ENCODE peak calls at places on chromosomes 16 and 17, in nine cellular contexts. One of them, this sample, is unnamed.
A peak's percentile ranks its signal among the peaks of the same experiment; 100 is the strongest.

GRCh38 chr17:1073241-1073962 is 76.5 kb downstream of the TIMM22 start:
- DNase-seq in activated B cell treated with CpG ODN at 0.5 μM for 24 hours: no peak
- DNase-seq in cardiac fibroblast: no peak
- DNase-seq in ascending aorta: no peak
- DNase-seq in mammary epithelial cell: no peak
- DNase-seq in gastrocnemius medialis: no peak
- DNase-seq in hepatocyte: no peak
- DNase-seq in BE2C: no peak
- DNase-seq in astrocyte of the spinal cord: no peak
- DNase-seq in this sample: no peak

GRCh38 chr17:64148699-64149098 is 18.8 kb upstream of the ERN1 start:
- DNase-seq in activated B cell treated with CpG ODN at 0.5 μM for 24 hours: no peak
- DNase-seq in cardiac fibroblast: no peak
- DNase-seq in ascending aorta: no peak
- DNase-seq in mammary epithelial cell: peak; percentile 11
- DNase-seq in gastrocnemius medialis: peak; percentile 91
- DNase-seq in hepatocyte: no peak
- DNase-seq in BE2C: no peak
- DNase-seq in astrocyte of the spinal cord: no peak
- DNase-seq in this sample: no peak

GRCh38 chr16:86513471-86514277 is 3.3 kb downstream of the FOXF1 start:
- DNase-seq in activated B cell treated with CpG ODN at 0.5 μM for 24 hours: no peak
- DNase-seq in cardiac fibroblast: no peak
- DNase-seq in ascending aorta: no peak
- DNase-seq in mammary epithelial cell: no peak
- DNase-seq in gastrocnemius medialis: no peak
- DNase-seq in hepatocyte: no peak
- DNase-seq in BE2C: no peak
- DNase-seq in astrocyte of the spinal cord: no peak
- DNase-seq in this sample: no peak

GRCh38 chr17:31424944-31425582 is 33.6 kb downstream of the RAB11FIP4 start:
- DNase-seq in activated B cell treated with CpG ODN at 0.5 μM for 24 hours: no peak
- DNase-seq in cardiac fibroblast: no peak
- DNase-seq in ascending aorta: no peak
- DNase-seq in mammary epithelial cell: no peak
- DNase-seq in gastrocnemius medialis: no peak
- DNase-seq in hepatocyte: peak; percentile 48
- DNase-seq in BE2C: peak; percentile 68
- DNase-seq in astrocyte of the spinal cord: no peak
- DNase-seq in this sample: no peak

GRCh38 chr16:424033-424622 is 1.3 kb upstream of the RAB11FIP3 start:
- DNase-seq in activated B cell treated with CpG ODN at 0.5 μM for 24 hours: no peak
- DNase-seq in cardiac fibroblast: peak; percentile 99
- DNase-seq in ascending aorta: peak; percentile 59
- DNase-seq in mammary epithelial cell: peak; percentile 93
- DNase-seq in gastrocnemius medialis: peak; percentile 94
- DNase-seq in hepatocyte: peak; percentile 71
- DNase-seq in BE2C: peak; percentile 48
- DNase-seq in astrocyte of the spinal cord: peak; percentile 93
- DNase-seq in this sample: no peak

GRCh38 chr16:73878616-73879015 is 418.0 kb upstream of the PSMD7 start:
- DNase-seq in activated B cell treated with CpG ODN at 0.5 μM for 24 hours: no peak
- DNase-seq in cardiac fibroblast: peak; percentile 84
- DNase-seq in ascending aorta: no peak
- DNase-seq in mammary epithelial cell: peak; percentile 35
- DNase-seq in gastrocnemius medialis: no peak
- DNase-seq in hepatocyte: peak; percentile 72
- DNase-seq in BE2C: no peak
- DNase-seq in astrocyte of the spinal cord: peak; percentile 79
- DNase-seq in this sample: peak; percentile 30

GRCh38 chr16:80580109-80580832 is 39.5 kb downstream of the DYNLRB2 start:
- DNase-seq in activated B cell treated with CpG ODN at 0.5 μM for 24 hours: no peak
- DNase-seq in cardiac fibroblast: no peak
- DNase-seq in ascending aorta: no peak
- DNase-seq in mammary epithelial cell: peak; percentile 30
- DNase-seq in gastrocnemius medialis: no peak
- DNase-seq in hepatocyte: no peak
- DNase-seq in BE2C: no peak
- DNase-seq in astrocyte of the spinal cord: peak; percentile 74
- DNase-seq in this sample: no peak

GRCh38 chr17:28760987-28761562 is 17.3 kb downstream of the TRAF4 start:
- DNase-seq in activated B cell treated with CpG ODN at 0.5 μM for 24 hours: no peak
- DNase-seq in cardiac fibroblast: peak; percentile 66
- DNase-seq in ascending aorta: no peak
- DNase-seq in mammary epithelial cell: peak; percentile 52
- DNase-seq in gastrocnemius medialis: peak; percentile 85
- DNase-seq in hepatocyte: no peak
- DNase-seq in BE2C: no peak
- DNase-seq in astrocyte of the spinal cord: peak; percentile 75
- DNase-seq in this sample: peak; percentile 65

GRCh38 chr17:72751746-72752145 is 340.7 kb downstream of the SLC39A11 start:
- DNase-seq in activated B cell treated with CpG ODN at 0.5 μM for 24 hours: no peak
- DNase-seq in cardiac fibroblast: no peak
- DNase-seq in ascending aorta: no peak
- DNase-seq in mammary epithelial cell: no peak
- DNase-seq in gastrocnemius medialis: no peak
- DNase-seq in hepatocyte: no peak
- DNase-seq in BE2C: no peak
- DNase-seq in astrocyte of the spinal cord: no peak
- DNase-seq in this sample: no peak

GRCh38 chr16:53576228-53576627 is 73.2 kb upstream of the AKTIP start:
- DNase-seq in activated B cell treated with CpG ODN at 0.5 μM for 24 hours: no peak
- DNase-seq in cardiac fibroblast: peak; percentile 1
- DNase-seq in ascending aorta: no peak
- DNase-seq in mammary epithelial cell: no peak
- DNase-seq in gastrocnemius medialis: no peak
- DNase-seq in hepatocyte: no peak
- DNase-seq in BE2C: no peak
- DNase-seq in astrocyte of the spinal cord: no peak
- DNase-seq in this sample: no peak

GRCh38 chr16:29316673-29317237 is 89.8 kb downstream of the NPIPB11 start:
- DNase-seq in activated B cell treated with CpG ODN at 0.5 μM for 24 hours: no peak
- DNase-seq in cardiac fibroblast: no peak
- DNase-seq in ascending aorta: no peak
- DNase-seq in mammary epithelial cell: no peak
- DNase-seq in gastrocnemius medialis: no peak
- DNase-seq in hepatocyte: no peak
- DNase-seq in BE2C: no peak
- DNase-seq in astrocyte of the spinal cord: no peak
- DNase-seq in this sample: no peak

GRCh38 chr16:82055728-82056549 is 20.9 kb downstream of the HSD17B2 start:
- DNase-seq in activated B cell treated with CpG ODN at 0.5 μM for 24 hours: no peak
- DNase-seq in cardiac fibroblast: no peak
- DNase-seq in ascending aorta: no peak
- DNase-seq in mammary epithelial cell: peak; percentile 75
- DNase-seq in gastrocnemius medialis: no peak
- DNase-seq in hepatocyte: no peak
- DNase-seq in BE2C: no peak
- DNase-seq in astrocyte of the spinal cord: no peak
- DNase-seq in this sample: no peak

GRCh38 chr17:72591500-72592241 is 470.9 kb downstream of the SOX9 start:
- DNase-seq in activated B cell treated with CpG ODN at 0.5 μM for 24 hours: no peak
- DNase-seq in cardiac fibroblast: no peak
- DNase-seq in ascending aorta: no peak
- DNase-seq in mammary epithelial cell: peak; percentile 43
- DNase-seq in gastrocnemius medialis: no peak
- DNase-seq in hepatocyte: peak; percentile 52
- DNase-seq in BE2C: peak; percentile 50
- DNase-seq in astrocyte of the spinal cord: peak; percentile 45
- DNase-seq in this sample: no peak

GRCh38 chr16:81071816-81072215 is 5.2 kb downstream of the C16orf46 start:
- DNase-seq in activated B cell treated with CpG ODN at 0.5 μM for 24 hours: no peak
- DNase-seq in cardiac fibroblast: no peak
- DNase-seq in ascending aorta: no peak
- DNase-seq in mammary epithelial cell: peak; percentile 81
- DNase-seq in gastrocnemius medialis: no peak
- DNase-seq in hepatocyte: no peak
- DNase-seq in BE2C: no peak
- DNase-seq in astrocyte of the spinal cord: no peak
- DNase-seq in this sample: peak; percentile 44

GRCh38 chr17:38451030-38451839 is 23.0 kb downstream of the ARHGAP23 start:
- DNase-seq in activated B cell treated with CpG ODN at 0.5 μM for 24 hours: no peak
- DNase-seq in cardiac fibroblast: peak; percentile 92
- DNase-seq in ascending aorta: no peak
- DNase-seq in mammary epithelial cell: no peak
- DNase-seq in gastrocnemius medialis: no peak
- DNase-seq in hepatocyte: peak; percentile 74
- DNase-seq in BE2C: no peak
- DNase-seq in astrocyte of the spinal cord: peak; percentile 82
- DNase-seq in this sample: peak; percentile 89

GRCh38 chr17:57531078-57531477 is 214.0 kb downstream of the CCDC182 start:
- DNase-seq in activated B cell treated with CpG ODN at 0.5 μM for 24 hours: no peak
- DNase-seq in cardiac fibroblast: no peak
- DNase-seq in ascending aorta: no peak
- DNase-seq in mammary epithelial cell: no peak
- DNase-seq in gastrocnemius medialis: no peak
- DNase-seq in hepatocyte: no peak
- DNase-seq in BE2C: no peak
- DNase-seq in astrocyte of the spinal cord: no peak
- DNase-seq in this sample: no peak

GRCh38 chr16:23408242-23409201 is 44.5 kb downstream of the COG7 start:
- DNase-seq in activated B cell treated with CpG ODN at 0.5 μM for 24 hours: no peak
- DNase-seq in cardiac fibroblast: peak; percentile 60
- DNase-seq in ascending aorta: no peak
- DNase-seq in mammary epithelial cell: no peak
- DNase-seq in gastrocnemius medialis: no peak
- DNase-seq in hepatocyte: peak; percentile 30
- DNase-seq in BE2C: peak; percentile 34
- DNase-seq in astrocyte of the spinal cord: peak; percentile 56
- DNase-seq in this sample: no peak

GRCh38 chr17:61284174-61284573 is 115.5 kb upstream of the TBX2 start:
- DNase-seq in activated B cell treated with CpG ODN at 0.5 μM for 24 hours: no peak
- DNase-seq in cardiac fibroblast: peak; percentile 40
- DNase-seq in ascending aorta: no peak
- DNase-seq in mammary epithelial cell: peak; percentile 49
- DNase-seq in gastrocnemius medialis: no peak
- DNase-seq in hepatocyte: no peak
- DNase-seq in BE2C: no peak
- DNase-seq in astrocyte of the spinal cord: peak; percentile 89
- DNase-seq in this sample: no peak

GRCh38 chr17:78384479-78385175 is 6.2 kb downstream of the PGS1 start:
- DNase-seq in activated B cell treated with CpG ODN at 0.5 μM for 24 hours: no peak
- DNase-seq in cardiac fibroblast: no peak
- DNase-seq in ascending aorta: no peak
- DNase-seq in mammary epithelial cell: no peak
- DNase-seq in gastrocnemius medialis: no peak
- DNase-seq in hepatocyte: no peak
- DNase-seq in BE2C: no peak
- DNase-seq in astrocyte of the spinal cord: no peak
- DNase-seq in this sample: no peak

GRCh38 chr16:66924527-66925321 is 611 bp downstream of the RRAD start:
- DNase-seq in activated B cell treated with CpG ODN at 0.5 μM for 24 hours: no peak
- DNase-seq in cardiac fibroblast: no peak
- DNase-seq in ascending aorta: no peak
- DNase-seq in mammary epithelial cell: no peak
- DNase-seq in gastrocnemius medialis: peak; percentile 67
- DNase-seq in hepatocyte: peak; percentile 75
- DNase-seq in BE2C: peak; percentile 52
- DNase-seq in astrocyte of the spinal cord: no peak
- DNase-seq in this sample: peak; percentile 68

GRCh38 chr16:51630051-51630450 is 479.0 kb upstream of the SALL1 start:
- DNase-seq in activated B cell treated with CpG ODN at 0.5 μM for 24 hours: no peak
- DNase-seq in cardiac fibroblast: no peak
- DNase-seq in ascending aorta: no peak
- DNase-seq in mammary epithelial cell: no peak
- DNase-seq in gastrocnemius medialis: no peak
- DNase-seq in hepatocyte: no peak
- DNase-seq in BE2C: no peak
- DNase-seq in astrocyte of the spinal cord: no peak
- DNase-seq in this sample: no peak

GRCh38 chr16:51629602-51630001 is 478.5 kb upstream of the SALL1 start:
- DNase-seq in activated B cell treated with CpG ODN at 0.5 μM for 24 hours: no peak
- DNase-seq in cardiac fibroblast: no peak
- DNase-seq in ascending aorta: no peak
- DNase-seq in mammary epithelial cell: no peak
- DNase-seq in gastrocnemius medialis: no peak
- DNase-seq in hepatocyte: no peak
- DNase-seq in BE2C: no peak
- DNase-seq in astrocyte of the spinal cord: no peak
- DNase-seq in this sample: no peak

GRCh38 chr16:51621610-51622009 is 470.5 kb upstream of the SALL1 start:
- DNase-seq in activated B cell treated with CpG ODN at 0.5 μM for 24 hours: no peak
- DNase-seq in cardiac fibroblast: no peak
- DNase-seq in ascending aorta: no peak
- DNase-seq in mammary epithelial cell: peak; percentile 50
- DNase-seq in gastrocnemius medialis: no peak
- DNase-seq in hepatocyte: no peak
- DNase-seq in BE2C: no peak
- DNase-seq in astrocyte of the spinal cord: no peak
- DNase-seq in this sample: no peak

GRCh38 chr16:51624083-51624775 is 473.2 kb upstream of the SALL1 start:
- DNase-seq in activated B cell treated with CpG ODN at 0.5 μM for 24 hours: no peak
- DNase-seq in cardiac fibroblast: no peak
- DNase-seq in ascending aorta: no peak
- DNase-seq in mammary epithelial cell: peak; percentile 21
- DNase-seq in gastrocnemius medialis: no peak
- DNase-seq in hepatocyte: no peak
- DNase-seq in BE2C: no peak
- DNase-seq in astrocyte of the spinal cord: no peak
- DNase-seq in this sample: no peak
- TF ChIP-seq CTCF in activated B cell treated with CpG ODN at 0.5 μM for 24 hours: no peak
- TF ChIP-seq CTCF in cardiac fibroblast: no peak
- TF ChIP-seq CTCF in ascending aorta: no peak
- TF ChIP-seq CTCF in mammary epithelial cell: no peak
- TF ChIP-seq CTCF in gastrocnemius medialis: no peak
- TF ChIP-seq CTCF in hepatocyte: no peak
- TF ChIP-seq CTCF in BE2C: no peak
- TF ChIP-seq CTCF in astrocyte of the spinal cord: no peak
- TF ChIP-seq CTCF in this sample: no peak

GRCh38 chr17:41777579-41778188 is 8.8 kb downstream of the JUP start:
- DNase-seq in activated B cell treated with CpG ODN at 0.5 μM for 24 hours: no peak
- DNase-seq in cardiac fibroblast: peak; percentile 98
- DNase-seq in ascending aorta: no peak
- DNase-seq in mammary epithelial cell: peak; percentile 65
- DNase-seq in gastrocnemius medialis: peak; percentile 53
- DNase-seq in hepatocyte: peak; percentile 60
- DNase-seq in BE2C: no peak
- DNase-seq in astrocyte of the spinal cord: peak; percentile 98
- DNase-seq in this sample: peak; percentile 50
- TF ChIP-seq CTCF in activated B cell treated with CpG ODN at 0.5 μM for 24 hours: no peak
- TF ChIP-seq CTCF in cardiac fibroblast: peak; percentile 18
- TF ChIP-seq CTCF in ascending aorta: no peak
- TF ChIP-seq CTCF in mammary epithelial cell: no peak
- TF ChIP-seq CTCF in gastrocnemius medialis: peak; percentile 9
- TF ChIP-seq CTCF in hepatocyte: no peak
- TF ChIP-seq CTCF in BE2C: no peak
- TF ChIP-seq CTCF in astrocyte of the spinal cord: no peak
- TF ChIP-seq CTCF in this sample: no peak

GRCh38 chr17:11391134-11391533 is 150.1 kb downstream of the SHISA6 start:
- DNase-seq in activated B cell treated with CpG ODN at 0.5 μM for 24 hours: no peak
- DNase-seq in cardiac fibroblast: no peak
- DNase-seq in ascending aorta: no peak
- DNase-seq in mammary epithelial cell: no peak
- DNase-seq in gastrocnemius medialis: no peak
- DNase-seq in hepatocyte: peak; percentile 44
- DNase-seq in BE2C: no peak
- DNase-seq in astrocyte of the spinal cord: no peak
- DNase-seq in this sample: no peak
- TF ChIP-seq CTCF in activated B cell treated with CpG ODN at 0.5 μM for 24 hours: no peak
- TF ChIP-seq CTCF in cardiac fibroblast: no peak
- TF ChIP-seq CTCF in ascending aorta: no peak
- TF ChIP-seq CTCF in mammary epithelial cell: no peak
- TF ChIP-seq CTCF in gastrocnemius medialis: no peak
- TF ChIP-seq CTCF in hepatocyte: peak; percentile 29
- TF ChIP-seq CTCF in BE2C: peak; percentile 3
- TF ChIP-seq CTCF in astrocyte of the spinal cord: no peak
- TF ChIP-seq CTCF in this sample: no peak

GRCh38 chr17:7484067-7484963 is at the start of gene POLR2A:
- DNase-seq in activated B cell treated with CpG ODN at 0.5 μM for 24 hours: peak; percentile 99
- DNase-seq in cardiac fibroblast: peak; percentile 99
- DNase-seq in ascending aorta: peak; percentile 96
- DNase-seq in mammary epithelial cell: peak; percentile 97
- DNase-seq in gastrocnemius medialis: peak; percentile 99
- DNase-seq in hepatocyte: peak; percentile 99
- DNase-seq in BE2C: peak; percentile 92
- DNase-seq in astrocyte of the spinal cord: peak; percentile 99
- DNase-seq in this sample: peak; percentile 96
- TF ChIP-seq CTCF in activated B cell treated with CpG ODN at 0.5 μM for 24 hours: no peak
- TF ChIP-seq CTCF in cardiac fibroblast: peak; percentile 8
- TF ChIP-seq CTCF in ascending aorta: no peak
- TF ChIP-seq CTCF in mammary epithelial cell: no peak
- TF ChIP-seq CTCF in gastrocnemius medialis: no peak
- TF ChIP-seq CTCF in hepatocyte: no peak
- TF ChIP-seq CTCF in BE2C: no peak
- TF ChIP-seq CTCF in astrocyte of the spinal cord: no peak
- TF ChIP-seq CTCF in this sample: no peak

This sample was measured in Calu3.